ENCODE peak calls at places on chromosomes 11 and 22, in four cellular contexts. One of them, this sample, is unnamed.

GRCh38 chr11:111565111-111565720 is 24.7 kb downstream of the LAYN start:
- DNase-seq in heart right ventricle: peak; percentile 18
- DNase-seq in GM12865: peak; percentile 72
- DNase-seq in transverse colon: peak; percentile 68
- DNase-seq in this sample: peak; percentile 46

GRCh38 chr11:17864478-17864941 is 129.9 kb downstream of the KCNC1 start:
- DNase-seq in heart right ventricle: no peak
- DNase-seq in GM12865: peak; percentile 28
- DNase-seq in transverse colon: peak; percentile 18
- DNase-seq in this sample: peak; percentile 17

GRCh38 chr11:8812438-8812837 is 98.6 kb upstream of the AKIP1 start:
- DNase-seq in heart right ventricle: no peak
- DNase-seq in GM12865: no peak
- DNase-seq in transverse colon: no peak
- DNase-seq in this sample: no peak

GRCh38 chr11:3227568-3228444 is 4.4 kb downstream of the MRGPRE start:
- DNase-seq in heart right ventricle: peak; percentile 8
- DNase-seq in GM12865: no peak
- DNase-seq in transverse colon: no peak
- DNase-seq in this sample: no peak

GRCh38 chr11:82085493-82085892 is 648.2 kb downstream of the FAM181B start:
- DNase-seq in heart right ventricle: no peak
- DNase-seq in GM12865: no peak
- DNase-seq in transverse colon: no peak
- DNase-seq in this sample: no peak

GRCh38 chr22:42717197-42717967 is 3.3 kb downstream of the A4GALT start:
- DNase-seq in heart right ventricle: no peak
- DNase-seq in GM12865: peak; percentile 63
- DNase-seq in transverse colon: no peak
- DNase-seq in this sample: no peak

GRCh38 chr22:24315367-24315781 is 44.7 kb downstream of the SPECC1L start:
- DNase-seq in heart right ventricle: no peak
- DNase-seq in GM12865: no peak
- DNase-seq in transverse colon: no peak
- DNase-seq in this sample: no peak

GRCh38 chr11:65181569-65182257 is at the start of gene CAPN1:
- DNase-seq in heart right ventricle: peak; percentile 85
- DNase-seq in GM12865: peak; percentile 88
- DNase-seq in transverse colon: peak; percentile 91
- DNase-seq in this sample: no peak

GRCh38 chr11:126354631-126355323 is 709 bp upstream of the ST3GAL4 start:
- DNase-seq in heart right ventricle: no peak
- DNase-seq in GM12865: peak; percentile 50
- DNase-seq in transverse colon: no peak
- DNase-seq in this sample: no peak

GRCh38 chr22:20546541-20546950 is 39.1 kb downstream of the MED15 start:
- DNase-seq in heart right ventricle: no peak
- DNase-seq in GM12865: no peak
- DNase-seq in transverse colon: no peak
- DNase-seq in this sample: no peak

GRCh38 chr11:61897387-61898246 is 6.3 kb upstream of the FADS3 start:
- DNase-seq in heart right ventricle: peak; percentile 82
- DNase-seq in GM12865: peak; percentile 76
- DNase-seq in transverse colon: peak; percentile 82
- DNase-seq in this sample: no peak

GRCh38 chr22:38419864-38420172 is 35.2 kb downstream of the KCNJ4 start:
- DNase-seq in heart right ventricle: no peak
- DNase-seq in GM12865: no peak
- DNase-seq in transverse colon: no peak
- DNase-seq in this sample: no peak

GRCh38 chr11:68212421-68213134 is 518 bp downstream of the KMT5B start:
- DNase-seq in heart right ventricle: peak; percentile 75
- DNase-seq in GM12865: peak; percentile 88
- DNase-seq in transverse colon: peak; percentile 80
- DNase-seq in this sample: no peak

GRCh38 chr11:117180661-117181585 is 2.4 kb downstream of the SIDT2 start:
- DNase-seq in heart right ventricle: peak; percentile 59
- DNase-seq in GM12865: peak; percentile 91
- DNase-seq in transverse colon: peak; percentile 87
- DNase-seq in this sample: no peak

GRCh38 chr22:32037236-32037635 is 5.8 kb upstream of the SLC5A1 start:
- DNase-seq in heart right ventricle: no peak
- DNase-seq in GM12865: no peak
- DNase-seq in transverse colon: no peak
- DNase-seq in this sample: no peak

GRCh38 chr11:44596541-44597276 is 31.2 kb downstream of the CD82 start:
- DNase-seq in heart right ventricle: no peak
- DNase-seq in GM12865: peak; percentile 81
- DNase-seq in transverse colon: no peak
- DNase-seq in this sample: no peak

GRCh38 chr11:99534812-99535211 is 514.1 kb downstream of the CNTN5 start:
- DNase-seq in heart right ventricle: no peak
- DNase-seq in GM12865: no peak
- DNase-seq in transverse colon: no peak
- DNase-seq in this sample: no peak

GRCh38 chr11:63574856-63575602 is 11.8 kb upstream of the PLAAT2 start:
- DNase-seq in heart right ventricle: no peak
- DNase-seq in GM12865: no peak
- DNase-seq in transverse colon: no peak
- DNase-seq in this sample: no peak

GRCh38 chr22:26687439-26687838 is 30.1 kb downstream of the MIAT start:
- DNase-seq in heart right ventricle: no peak
- DNase-seq in GM12865: no peak
- DNase-seq in transverse colon: no peak
- DNase-seq in this sample: no peak

GRCh38 chr11:61899146-61899841 is 7.9 kb upstream of the FADS3 start:
- DNase-seq in heart right ventricle: peak; percentile 88
- DNase-seq in GM12865: peak; percentile 90
- DNase-seq in transverse colon: peak; percentile 89
- DNase-seq in this sample: no peak

GRCh38 chr11:64882243-64882642 is 3.8 kb upstream of the EHD1 start:
- DNase-seq in heart right ventricle: no peak
- DNase-seq in GM12865: no peak
- DNase-seq in transverse colon: no peak
- DNase-seq in this sample: no peak

GRCh38 chr11:27041141-27041869 is 690 bp downstream of the BBOX1 start:
- DNase-seq in heart right ventricle: no peak
- DNase-seq in GM12865: no peak
- DNase-seq in transverse colon: no peak
- DNase-seq in this sample: no peak

GRCh38 chr11:23903044-23903704 is 593.7 kb upstream of the LUZP2 start:
- DNase-seq in heart right ventricle: no peak
- DNase-seq in GM12865: no peak
- DNase-seq in transverse colon: no peak
- DNase-seq in this sample: no peak

GRCh38 chr22:35703861-35704584 is 13.6 kb upstream of the APOL5 start:
- DNase-seq in heart right ventricle: no peak
- DNase-seq in GM12865: no peak
- DNase-seq in transverse colon: no peak
- DNase-seq in this sample: no peak

GRCh38 chr11:47244664-47245350 is 3.8 kb downstream of the ACP2 start:
- DNase-seq in heart right ventricle: no peak
- DNase-seq in GM12865: no peak
- DNase-seq in transverse colon: peak; percentile 29
- DNase-seq in this sample: no peak

GRCh38 chr22:35308480-35308945 is 8.8 kb downstream of the TOM1 start:
- DNase-seq in heart right ventricle: no peak
- DNase-seq in GM12865: peak; percentile 91
- DNase-seq in transverse colon: no peak
- DNase-seq in this sample: no peak

GRCh38 chr11:102761646-102762238 is 18.7 kb downstream of the MMP10 start:
- DNase-seq in heart right ventricle: no peak
- DNase-seq in GM12865: no peak
- DNase-seq in transverse colon: no peak
- DNase-seq in this sample: no peak

GRCh38 chr11:77530879-77531278 is 57.0 kb upstream of the PAK1 start:
- DNase-seq in heart right ventricle: no peak
- DNase-seq in GM12865: no peak
- DNase-seq in transverse colon: no peak
- DNase-seq in this sample: no peak

GRCh38 chr11:763073-763463 is 14.2 kb downstream of the GATD1 start:
- DNase-seq in heart right ventricle: no peak
- DNase-seq in GM12865: no peak
- DNase-seq in transverse colon: peak; percentile 72
- DNase-seq in this sample: no peak

GRCh38 chr22:37244114-37244921 is at the start of gene RAC2:
- DNase-seq in heart right ventricle: peak; percentile 71
- DNase-seq in GM12865: peak; percentile 95
- DNase-seq in transverse colon: peak; percentile 92
- DNase-seq in this sample: no peak

GRCh38 chr22:37244922-37245722 is 1.1 kb upstream of the RAC2 start:
- DNase-seq in heart right ventricle: no peak
- DNase-seq in GM12865: peak; percentile 82
- DNase-seq in transverse colon: peak; percentile 68
- DNase-seq in this sample: no peak

GRCh38 chr22:37245740-37246139 is 1.7 kb upstream of the RAC2 start:
- DNase-seq in heart right ventricle: no peak
- DNase-seq in GM12865: no peak
- DNase-seq in transverse colon: no peak
- DNase-seq in this sample: no peak

GRCh38 chr22:37249946-37250345 is 5.9 kb upstream of the RAC2 start:
- DNase-seq in heart right ventricle: no peak
- DNase-seq in GM12865: peak; percentile 56
- DNase-seq in transverse colon: no peak
- DNase-seq in this sample: no peak

GRCh38 chr22:37248251-37248650 is 4.2 kb upstream of the RAC2 start:
- DNase-seq in heart right ventricle: no peak
- DNase-seq in GM12865: no peak
- DNase-seq in transverse colon: no peak
- DNase-seq in this sample: no peak
- H3K4me3 ChIP-seq in heart right ventricle: no peak overlapping the region
- H3K4me3 ChIP-seq in GM12865: no peak overlapping the region
- H3K4me3 ChIP-seq in transverse colon: no peak overlapping the region
- H3K4me3 ChIP-seq in this sample: no peak overlapping the region

DNA sequence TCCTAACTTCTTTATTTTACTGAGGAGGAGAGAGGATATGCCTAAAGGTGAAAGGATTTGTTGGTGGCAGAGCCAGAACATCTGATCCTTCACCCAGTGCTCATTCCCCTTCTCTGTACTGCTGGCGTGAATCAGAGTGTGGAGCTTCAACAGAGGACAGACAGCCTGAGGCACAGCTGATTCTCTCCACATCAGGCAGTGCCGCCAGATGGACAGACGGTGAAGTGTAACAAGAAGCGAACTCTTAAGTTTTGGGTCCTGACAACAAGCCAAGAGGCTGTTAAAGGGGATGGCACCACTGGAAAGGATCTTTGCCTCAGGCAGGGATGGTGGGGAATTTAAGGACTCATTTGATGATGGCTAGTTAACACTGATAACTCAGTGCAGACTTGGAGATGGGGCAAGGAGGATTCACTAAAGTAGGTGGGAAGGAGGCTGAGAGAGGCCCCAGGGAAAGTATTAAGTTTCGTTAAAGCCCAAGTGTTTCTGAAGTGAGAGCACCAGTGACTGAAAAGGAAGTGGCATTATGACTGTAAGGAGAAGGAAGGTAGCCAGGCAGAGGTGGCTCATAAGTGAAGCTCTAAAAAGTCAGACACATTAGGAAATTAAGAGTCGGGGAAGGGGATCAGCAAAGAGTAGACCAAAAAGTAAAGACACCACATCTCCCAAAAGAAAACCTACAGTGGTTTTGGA is 81.3 kb downstream of the CLPB start:
- DNase-seq in heart right ventricle: no peak
- DNase-seq in GM12865: peak; percentile 79
- DNase-seq in transverse colon: no peak
- DNase-seq in this sample: no peak
- TF ChIP-seq CTCF in heart right ventricle: peak; percentile 18
- TF ChIP-seq CTCF in GM12865: peak; percentile 59
- TF ChIP-seq CTCF in transverse colon: no peak
- TF ChIP-seq CTCF in this sample: no peak

GRCh38 chr11:33375688-33376311 is 118.6 kb downstream of the HIPK3 start:
- DNase-seq in heart right ventricle: no peak
- DNase-seq in GM12865: peak; percentile 34
- DNase-seq in transverse colon: no peak
- DNase-seq in this sample: no peak

GRCh38 chr11:33377100-33377851 is 120.1 kb downstream of the HIPK3 start:
- DNase-seq in heart right ventricle: no peak
- DNase-seq in GM12865: no peak
- DNase-seq in transverse colon: no peak
- DNase-seq in this sample: no peak

GRCh38 chr11:33375236-33375635 is 118.1 kb downstream of the HIPK3 start:
- DNase-seq in heart right ventricle: no peak
- DNase-seq in GM12865: no peak
- DNase-seq in transverse colon: no peak
- DNase-seq in this sample: no peak

GRCh38 chr11:33377852-33378385 is 120.7 kb downstream of the HIPK3 start:
- DNase-seq in heart right ventricle: no peak
- DNase-seq in GM12865: no peak
- DNase-seq in transverse colon: no peak
- DNase-seq in this sample: no peak

DNA sequence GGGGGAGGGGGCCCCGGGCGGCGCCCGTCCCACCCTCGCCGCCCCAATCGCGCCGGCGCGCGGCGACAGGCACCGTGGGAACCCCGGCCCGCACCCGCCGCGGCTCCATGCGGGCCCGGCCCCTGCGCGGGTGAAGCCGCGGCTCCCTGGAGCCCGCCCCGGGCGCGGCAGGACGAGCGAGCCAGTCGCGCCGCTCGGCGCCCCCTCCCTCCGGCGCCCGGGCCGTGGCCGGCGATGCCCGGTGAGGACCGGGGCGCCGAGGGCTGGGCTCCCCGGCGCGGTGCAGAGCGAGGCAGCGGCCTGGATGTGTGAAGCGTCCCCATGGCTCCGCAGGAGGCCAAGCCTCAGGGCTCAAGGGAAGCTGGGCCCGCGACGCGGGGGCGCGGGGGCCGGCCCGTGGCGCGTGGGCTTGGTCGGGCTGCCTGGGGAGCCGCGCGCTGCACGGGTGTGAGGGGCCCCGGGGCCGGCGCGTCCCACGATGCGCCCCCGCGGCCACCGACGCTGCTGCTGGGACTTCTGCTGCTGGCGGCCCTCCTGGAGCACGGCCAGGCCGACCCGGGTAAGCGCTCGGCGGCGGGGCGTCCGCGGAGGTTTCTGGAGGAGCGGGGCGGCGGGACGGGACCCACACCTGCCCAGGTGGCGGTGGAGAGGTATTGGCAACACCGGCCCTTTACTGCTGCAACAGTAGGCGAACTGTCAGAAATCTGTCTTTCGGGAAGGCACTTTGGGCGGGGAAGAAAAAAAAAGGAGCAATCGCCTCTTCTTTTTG is 119.3 kb downstream of the HIPK3 start:
- DNase-seq in heart right ventricle: peak; percentile 19
- DNase-seq in GM12865: peak; percentile 25
- DNase-seq in transverse colon: no peak
- DNase-seq in this sample: no peak
- H3K4me3 ChIP-seq in heart right ventricle: peak overlapping the region; percentile 49
- H3K4me3 ChIP-seq in GM12865: peak overlapping the region; percentile 52
- H3K4me3 ChIP-seq in transverse colon: peak overlapping the region; percentile 29
- H3K4me3 ChIP-seq in this sample: no peak overlapping the region

DNA sequence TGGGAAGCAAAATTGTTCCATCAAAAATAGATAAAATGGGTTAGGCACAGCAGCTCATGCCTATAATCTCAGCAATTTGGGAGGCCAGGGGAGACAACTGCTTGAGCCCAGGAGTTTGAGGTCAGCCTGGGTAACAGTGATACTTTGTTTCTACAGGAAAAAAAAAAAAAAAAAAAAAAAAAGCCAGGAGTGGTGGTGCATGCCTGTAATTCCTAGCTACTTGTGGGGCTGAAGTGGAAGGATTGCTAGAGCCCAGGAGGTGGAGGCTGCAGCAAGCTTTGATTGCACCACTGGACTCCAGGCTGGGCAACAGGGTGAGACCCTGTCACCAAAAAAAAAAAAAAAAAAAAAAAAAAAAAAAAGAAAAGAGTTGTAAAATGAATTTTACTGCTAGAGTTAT is 49.6 kb downstream of the KIF18A start:
- DNase-seq in heart right ventricle: no peak
- DNase-seq in GM12865: no peak
- DNase-seq in transverse colon: no peak
- DNase-seq in this sample: no peak
- TF ChIP-seq CTCF in heart right ventricle: no peak
- TF ChIP-seq CTCF in GM12865: no peak
- TF ChIP-seq CTCF in transverse colon: no peak
- TF ChIP-seq CTCF in this sample: no peak

This sample was measured in LNCaP clone FGC.